ENCODE peak calls at places on chromosomes 13 and 19, in six cellular contexts. R, Z, S, P, M and K are unnamed samples.

GRCh38 chr19:33247441-33247819 is 21.8 kb upstream of the SLC7A10 start:
- DNase-seq in R (no peak), Z (no peak), S (no peak), P (no peak), M (no peak), K (no peak)

GRCh38 chr13:67369895-67370660 is 139.9 kb upstream of the PCDH9 start:
- DNase-seq in R (no peak), Z (no peak), S (no peak), P (no peak), M (no peak), K (no peak)

GRCh38 chr13:109840201-109840892 is 54.0 kb upstream of the IRS2 start:
- DNase-seq in R (no peak), Z (no peak), S (no peak), P (no peak), M (no peak), K (peak)

GRCh38 chr13:30873519-30873918 is 32.6 kb upstream of the MEDAG start:
- DNase-seq in R (no peak), Z (no peak), S (no peak), P (no peak), M (no peak), K (no peak)

GRCh38 chr13:113151745-113152707 is 6.4 kb upstream of the PROZ start:
- DNase-seq in R (no peak), Z (no peak), S (no peak), P (no peak), M (no peak), K (no peak)

GRCh38 chr13:49645451-49645850 is 17.1 kb downstream of the ARL11 start:
- DNase-seq in R (peak), Z (no peak), S (no peak), P (no peak), M (no peak), K (no peak)

GRCh38 chr13:37701972-37702371 is 103.4 kb upstream of the POSTN start:
- DNase-seq in R (no peak), Z (peak), S (no peak), P (no peak), M (peak), K (no peak)

GRCh38 chr19:31232220-31232619 is 117.0 kb downstream of the TSHZ3 start:
- DNase-seq in R (no peak), Z (no peak), S (no peak), P (no peak), M (no peak), K (no peak)

GRCh38 chr19:57755031-57755430 is 8.4 kb downstream of the ZNF776 start:
- DNase-seq in R (no peak), Z (no peak), S (no peak), P (no peak), M (no peak), K (no peak)

GRCh38 chr19:12648088-12648487 is 18.5 kb downstream of the MAN2B1 start:
- DNase-seq in R (no peak), Z (no peak), S (peak), P (no peak), M (no peak), K (no peak)

GRCh38 chr19:38695319-38695683 is 47.9 kb downstream of the ACTN4 start:
- DNase-seq in R (no peak), Z (no peak), S (no peak), P (no peak), M (no peak), K (no peak)

GRCh38 chr19:5628470-5628869 is 5.6 kb downstream of the SAFB start:
- DNase-seq in R (no peak), Z (no peak), S (no peak), P (no peak), M (no peak), K (no peak)

GRCh38 chr13:21435710-21436151 is 23.4 kb downstream of the ZDHHC20 start:
- DNase-seq in R (peak), Z (peak), S (peak), P (peak), M (peak), K (peak)

GRCh38 chr13:41645313-41645712 is 188.0 kb downstream of the RGCC start:
- DNase-seq in R (peak), Z (no peak), S (no peak), P (no peak), M (peak), K (no peak)

GRCh38 chr13:78700121-78700910 is 41.4 kb upstream of the OBI1 start:
- DNase-seq in R (no peak), Z (no peak), S (no peak), P (no peak), M (peak), K (no peak)

GRCh38 chr19:2148482-2149135 is 2.8 kb downstream of the AP3D1 start:
- DNase-seq in R (no peak), Z (no peak), S (no peak), P (no peak), M (no peak), K (no peak)

GRCh38 chr19:10353793-10354391 is 14.5 kb upstream of the ICAM3 start:
- DNase-seq in R (no peak), Z (no peak), S (peak), P (no peak), M (peak), K (peak)

GRCh38 chr13:113656831-113657671 is 947 bp downstream of the ATP4B start:
- DNase-seq in R (no peak), Z (no peak), S (no peak), P (no peak), M (no peak), K (no peak)

GRCh38 chr13:109816979-109817275 is 30.5 kb upstream of the IRS2 start:
- DNase-seq in R (no peak), Z (no peak), S (no peak), P (no peak), M (no peak), K (no peak)

GRCh38 chr13:39419866-39420265 is 183.1 kb downstream of the LHFPL6 start:
- DNase-seq in R (no peak), Z (no peak), S (no peak), P (no peak), M (no peak), K (no peak)

GRCh38 chr19:38303517-38304351 is at the start of gene C19orf33:
- DNase-seq in R (no peak), Z (peak), S (peak), P (no peak), M (no peak), K (no peak)

GRCh38 chr19:33767898-33768413 is 28.7 kb upstream of the KCTD15 start:
- DNase-seq in R (peak), Z (no peak), S (peak), P (no peak), M (peak), K (peak)

GRCh38 chr19:49217382-49217781 is 59.8 kb downstream of the TRPM4 start:
- DNase-seq in R (no peak), Z (no peak), S (no peak), P (no peak), M (no peak), K (no peak)

GRCh38 chr19:14116918-14117578 is 514 bp downstream of the PRKACA start:
- DNase-seq in R (no peak), Z (no peak), S (peak), P (no peak), M (no peak), K (peak)

GRCh38 chr19:3346677-3347353 is 19.6 kb upstream of the NFIC start:
- DNase-seq in R (no peak), Z (no peak), S (no peak), P (no peak), M (no peak), K (no peak)

GRCh38 chr19:17719730-17720486 is 628 bp downstream of the MAP1S start:
- DNase-seq in R (no peak), Z (no peak), S (peak), P (no peak), M (no peak), K (peak)

GRCh38 chr19:56297010-56297409 is 17.6 kb downstream of the ZSCAN5A start:
- DNase-seq in R (no peak), Z (no peak), S (no peak), P (no peak), M (no peak), K (no peak)

GRCh38 chr13:73835138-73835721 is 299.0 kb downstream of the KLF12 start:
- DNase-seq in R (peak), Z (peak), S (peak), P (peak), M (peak), K (peak)

DNA sequence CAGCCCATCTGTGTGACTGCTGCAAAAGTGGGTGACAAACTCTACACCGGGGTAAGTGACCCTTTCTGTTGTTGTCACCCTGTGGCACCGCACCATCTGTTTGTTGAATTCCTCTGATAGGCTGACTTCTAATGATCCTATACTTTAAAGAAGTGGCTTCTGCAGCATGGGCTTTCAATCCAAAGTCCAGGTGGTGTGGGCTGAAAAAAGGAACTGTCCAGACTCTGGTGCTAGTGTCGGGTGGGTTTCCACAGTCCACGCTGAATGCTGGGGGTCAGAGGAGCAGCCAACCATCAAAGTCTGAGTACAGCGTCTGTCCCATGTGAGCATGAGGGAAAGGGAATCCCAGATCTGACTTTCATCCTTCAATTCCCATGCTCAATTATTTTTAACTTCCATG is 31.6 kb upstream of the SPATA13 start:
- DNase-seq in R (no peak), Z (no peak), S (no peak), P (no peak), M (no peak), K (no peak)
- TF ChIP-seq CTCF in R (no peak), Z (no peak), S (no peak), P (no peak), M (no peak), K (no peak)

DNA sequence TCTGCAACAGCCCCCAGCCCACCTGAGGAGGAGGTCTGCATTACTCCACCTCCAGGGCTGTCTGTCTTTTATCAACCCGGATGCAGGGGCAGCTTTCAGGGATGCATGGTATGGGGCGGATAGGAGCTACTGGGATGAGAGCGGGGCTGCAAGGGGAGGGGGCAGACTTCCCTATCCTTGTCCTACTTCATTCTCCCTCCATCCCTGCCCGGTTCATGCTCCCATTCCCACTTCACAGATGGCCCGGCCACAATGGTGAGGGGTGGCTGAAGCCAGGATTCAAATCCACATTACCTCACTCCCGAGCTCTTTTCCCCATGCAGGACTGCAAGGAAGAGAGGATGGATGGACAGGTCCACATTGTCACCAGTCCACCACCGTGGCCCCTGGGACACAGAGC is 40.5 kb upstream of the VSTM2B start:
- DNase-seq in R (no peak), Z (no peak), S (no peak), P (no peak), M (no peak), K (no peak)
- TF ChIP-seq MYC in R (no peak), Z (no peak), S (no peak), P (no peak), M (no peak), K (no peak)

GRCh38 chr13:100789025-100789424 is 114.4 kb upstream of the TMTC4 start:
- DNase-seq in R (no peak), Z (no peak), S (no peak), P (no peak), M (no peak), K (no peak)

GRCh38 chr13:100789481-100789880 is 114.9 kb upstream of the TMTC4 start:
- DNase-seq in R (peak), Z (no peak), S (no peak), P (no peak), M (peak), K (no peak)

GRCh38 chr13:100789968-100790367 is 115.4 kb upstream of the TMTC4 start:
- DNase-seq in R (no peak), Z (no peak), S (no peak), P (no peak), M (no peak), K (no peak)

GRCh38 chr13:100787899-100788298 is 113.3 kb upstream of the TMTC4 start:
- DNase-seq in R (no peak), Z (no peak), S (no peak), P (no peak), M (no peak), K (no peak)

DNA sequence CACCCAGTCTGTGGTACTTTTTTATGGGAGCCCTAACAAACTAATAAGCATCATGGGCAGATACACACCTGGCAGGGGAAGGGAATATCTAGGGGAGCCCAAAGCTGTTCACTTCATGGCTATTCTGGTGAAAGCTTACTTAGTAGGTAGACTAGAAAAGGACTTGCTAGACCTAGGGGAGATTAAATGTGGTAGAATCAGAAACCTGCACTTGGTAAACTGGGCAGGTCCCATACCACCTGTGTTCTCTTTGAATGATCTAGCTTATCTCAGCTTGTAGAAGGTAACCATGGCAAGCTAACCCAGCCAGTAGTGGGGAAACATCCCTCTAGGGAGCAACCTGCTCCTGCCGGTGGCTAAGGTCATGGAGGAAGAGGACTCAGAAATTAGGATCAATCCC is 113.9 kb upstream of the TMTC4 start:
- DNase-seq in R (no peak), Z (no peak), S (no peak), P (no peak), M (no peak), K (no peak)
- TF ChIP-seq POLR2A in R (no peak), Z (no peak), S (no peak), P (no peak), M (no peak), K (no peak)

GRCh38 chr13:84917252-84917878 is 881.9 kb downstream of the SLITRK6 start:
- DNase-seq in R (peak), Z (no peak), S (no peak), P (no peak), M (peak), K (peak)
- TF ChIP-seq CTCF in R (no peak), Z (peak), S (no peak), P (peak), M (no peak), K (no peak)

DNA sequence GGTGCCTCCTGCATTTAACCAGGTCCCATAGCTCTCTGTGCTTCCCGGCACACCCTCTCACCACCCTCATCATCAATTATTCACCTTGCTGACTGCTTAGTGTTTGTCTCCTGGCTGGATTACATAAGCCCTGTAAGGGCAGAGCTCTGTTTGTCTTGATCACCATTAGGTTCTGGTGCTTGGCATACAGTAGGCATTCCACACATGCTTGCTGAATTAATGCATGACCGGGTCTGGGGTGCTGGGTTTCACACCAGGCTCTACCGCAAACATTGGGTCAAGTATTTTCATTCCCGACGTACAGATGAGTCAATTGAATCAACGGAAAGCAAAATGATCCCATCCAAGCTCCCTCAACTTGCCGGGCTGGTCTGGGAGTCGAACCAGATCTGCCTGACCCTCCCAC is 28.5 kb downstream of the VAV1 start:
- DNase-seq in R (peak), Z (peak), S (no peak), P (no peak), M (peak), K (no peak)
- TF ChIP-seq MYC in R (no peak), Z (no peak), S (no peak), P (no peak), M (no peak), K (no peak)

GRCh38 chr19:816500-816857 is 5.3 kb downstream of the PLPPR3 start:
- DNase-seq in R (no peak), Z (no peak), S (no peak), P (no peak), M (no peak), K (no peak)

GRCh38 chr19:814108-815078 is 7.4 kb downstream of the PLPPR3 start:
- DNase-seq in R (no peak), Z (no peak), S (no peak), P (no peak), M (no peak), K (peak)

GRCh38 chr19:813359-814107 is 8.2 kb downstream of the PLPPR3 start:
- DNase-seq in R (no peak), Z (no peak), S (no peak), P (no peak), M (no peak), K (no peak)

GRCh38 chr19:815775-816499 is 5.8 kb downstream of the PLPPR3 start:
- DNase-seq in R (no peak), Z (no peak), S (no peak), P (no peak), M (no peak), K (no peak)

GRCh38 chr19:815079-815774 is 6.5 kb downstream of the PLPPR3 start:
- DNase-seq in R (no peak), Z (no peak), S (no peak), P (no peak), M (no peak), K (no peak)
- TF ChIP-seq POLR2A in R (no peak), Z (no peak), S (no peak), P (peak), M (no peak), K (no peak)

DNA sequence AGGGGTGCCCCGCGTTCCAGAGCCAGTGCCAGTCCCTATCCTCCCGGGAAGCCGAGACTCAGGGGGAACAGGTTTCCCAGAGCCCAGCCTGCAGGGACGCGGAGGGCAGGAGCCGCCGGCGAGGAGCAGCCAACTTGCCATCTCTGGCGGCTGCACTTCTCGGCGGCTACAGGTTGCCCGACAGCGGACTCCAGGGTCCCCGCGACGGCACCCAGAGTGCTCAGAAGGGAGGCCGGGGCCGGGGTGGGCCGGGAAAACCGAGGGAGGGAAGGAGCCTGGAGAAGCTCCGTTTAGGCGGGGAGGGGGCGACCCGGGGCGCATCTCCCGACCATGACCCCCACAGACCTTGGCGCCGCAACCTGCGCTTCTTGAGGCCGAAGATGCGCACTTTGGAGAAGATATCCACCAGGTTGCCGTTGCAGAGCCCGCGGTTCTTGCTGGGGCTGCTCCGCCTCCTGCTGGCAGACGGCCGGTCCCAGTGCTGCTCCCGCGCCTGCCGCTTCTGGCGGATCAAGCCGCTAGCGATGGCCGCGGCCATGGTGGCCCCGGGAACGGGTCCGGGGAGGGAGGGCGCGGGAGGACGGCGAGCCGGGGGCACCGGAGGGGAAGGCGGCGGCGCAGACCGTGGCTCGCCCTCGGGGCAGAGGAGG is 463.8 kb downstream of the ITGBL1 start:
- DNase-seq in R (no peak), Z (peak), S (no peak), P (no peak), M (no peak), K (no peak)
- TF ChIP-seq CTCF in R (peak), Z (no peak), S (no peak), P (peak), M (no peak), K (no peak)